ENCODE peak calls at places on chromosomes 2 and 18, in eight cellular contexts. Y is stimulated activated CD4-positive, alpha-beta T cell treated with anti-CD3 and anti-CD28 coated beads, Interleukin-1b, Interleukin-23, amount 100 ng/mL, for 24 hours; C is BJ; X is heart right ventricle; O is GM06990; Z is NCI-H510A treated with DMSO at 0.1 percent for 48 hours; B is choroid plexus epithelial cell; H is posterior vena cava. U is an unnamed sample.

GRCh38 chr2:64730551-64731305 is 77.0 kb upstream of the SERTAD2 start:
- DNase-seq in O (peak; percentile 43), Y (no peak), H (no peak), B (peak; percentile 70), X (peak; percentile 31), C (no peak), Z (peak; percentile 93), U (peak; percentile 62)

GRCh38 chr2:96321230-96322103 is 3.6 kb upstream of the ITPRIPL1 start:
- DNase-seq in O (peak; percentile 94), B (no peak), X (peak; percentile 71), H (peak; percentile 86), Y (peak; percentile 55), C (no peak), Z (peak; percentile 7), U (peak; percentile 80)

GRCh38 chr2:112674229-112674628 is 28.5 kb downstream of the SLC20A1 start:
- DNase-seq in Z (no peak), H (peak; percentile 94), X (peak; percentile 70), O (no peak), Y (no peak), C (no peak), B (peak; percentile 57), U (no peak)

GRCh38 chr2:182949572-182950189 is 83.2 kb upstream of the FRZB start:
- DNase-seq in X (peak; percentile 19), H (no peak), O (no peak), C (no peak), B (peak; percentile 50), Z (no peak), Y (no peak), U (no peak)

GRCh38 chr2:97659256-97660043 is 4.4 kb downstream of the ACTR1B start:
- DNase-seq in B (no peak), Z (no peak), O (no peak), C (no peak), X (no peak), Y (no peak), H (no peak), U (no peak)

GRCh38 chr2:3243804-3244203 is 133.8 kb downstream of the EIPR1 start:
- DNase-seq in O (no peak), Y (no peak), H (no peak), Z (no peak), B (no peak), X (no peak), C (no peak), U (no peak)

GRCh38 chr2:172000696-172001361 is 1.1 kb downstream of the METAP1D start:
- DNase-seq in O (no peak), C (no peak), H (no peak), Y (no peak), X (no peak), B (no peak), Z (no peak), U (no peak)

GRCh38 chr2:203893386-203893785 is 25.8 kb downstream of the CTLA4 start:
- DNase-seq in H (no peak), B (no peak), O (no peak), Z (no peak), C (no peak), X (peak; percentile 25), Y (no peak), U (no peak)

GRCh38 chr2:98484652-98485452 is 40.2 kb downstream of the INPP4A start:
- DNase-seq in B (no peak), Y (no peak), C (no peak), H (no peak), Z (peak; percentile 42), O (no peak), X (no peak), U (no peak)

GRCh38 chr2:224841910-224842309 is 125.7 kb upstream of the CCDC195 start:
- DNase-seq in Z (no peak), O (no peak), C (no peak), X (no peak), B (no peak), H (no peak), Y (no peak), U (no peak)

GRCh38 chr2:48107326-48107925 is 201.1 kb upstream of the FBXO11 start:
- DNase-seq in H (no peak), B (peak; percentile 76), X (no peak), C (no peak), Z (no peak), O (no peak), Y (no peak), U (no peak)

GRCh38 chr2:103003750-103004250 is 242.0 kb downstream of the TMEM182 start:
- DNase-seq in Z (no peak), Y (no peak), B (no peak), X (no peak), C (no peak), O (no peak), H (no peak), U (no peak)

GRCh38 chr2:20530520-20530919 is 83.6 kb downstream of the RHOB start:
- DNase-seq in Y (no peak), C (no peak), B (no peak), O (no peak), H (no peak), Z (no peak), X (no peak), U (no peak)

GRCh38 chr18:56068030-56068671 is 480.2 kb upstream of the TCF4 start:
- DNase-seq in O (no peak), Y (no peak), X (no peak), Z (no peak), C (no peak), H (no peak), B (peak; percentile 58), U (peak; percentile 63)

GRCh38 chr18:68984342-68984741 is 186.5 kb downstream of the CCDC102B start:
- DNase-seq in C (no peak), O (no peak), B (peak; percentile 30), Z (no peak), X (no peak), H (no peak), Y (no peak), U (no peak)

GRCh38 chr18:23740105-23740830 is 51.0 kb downstream of the LAMA3 start:
- DNase-seq in X (no peak), Y (no peak), B (peak; percentile 45), H (no peak), O (no peak), Z (no peak), C (no peak), U (no peak)

GRCh38 chr18:6741290-6741689 is 11.8 kb downstream of the ARHGAP28 start:
- DNase-seq in Y (no peak), X (no peak), B (peak; percentile 99), Z (no peak), C (peak; percentile 98), H (no peak), O (no peak), U (peak; percentile 84)

GRCh38 chr2:88739985-88740600 is 48.6 kb downstream of the RPIA start:
- DNase-seq in Z (peak; percentile 53), C (peak; percentile 1), H (no peak), X (peak; percentile 52), Y (peak; percentile 62), B (peak; percentile 87), O (peak; percentile 32), U (peak; percentile 82)

GRCh38 chr2:127637725-127638252 is 8.2 kb upstream of the GPR17 start:
- DNase-seq in C (peak; percentile 55), H (no peak), B (peak; percentile 62), Z (no peak), Y (no peak), O (no peak), X (peak; percentile 48), U (peak; percentile 86)

GRCh38 chr18:48295586-48296311 is 113.4 kb downstream of the ZBTB7C start:
- DNase-seq in H (peak; percentile 53), O (no peak), Y (no peak), X (no peak), Z (peak; percentile 80), B (peak; percentile 31), C (no peak), U (peak; percentile 55)

GRCh38 chr18:43571078-43571689 is 293.9 kb upstream of the SYT4 start:
- DNase-seq in Y (no peak), Z (peak; percentile 68), B (peak; percentile 75), X (no peak), H (no peak), O (no peak), C (peak; percentile 4), U (peak; percentile 74)

GRCh38 chr18:63183952-63184351 is 135.6 kb downstream of the BCL2 start:
- DNase-seq in X (no peak), Y (no peak), O (no peak), B (no peak), Z (peak; percentile 39), C (no peak), H (no peak), U (no peak)

GRCh38 chr18:35002120-35002519 is 39.1 kb upstream of the MAPRE2 start:
- DNase-seq in Z (no peak), B (no peak), C (no peak), O (no peak), H (no peak), X (no peak), Y (no peak), U (no peak)

GRCh38 chr18:12278765-12279682 is 24.9 kb downstream of the CIDEA start:
- DNase-seq in Z (no peak), O (no peak), B (peak; percentile 95), C (peak; percentile 83), Y (no peak), H (peak; percentile 95), X (peak; percentile 82), U (peak; percentile 90)

GRCh38 chr2:140597836-140598235 is 1533.0 kb downstream of the LRP1B start:
- DNase-seq in B (no peak), H (no peak), Y (no peak), Z (no peak), X (no peak), O (no peak), C (no peak), U (no peak)

GRCh38 chr2:179854891-179855290 is 6.5 kb downstream of the ZNF385B start:
- DNase-seq in H (no peak), Y (no peak), X (no peak), O (no peak), Z (no peak), C (no peak), B (no peak), U (no peak)

GRCh38 chr2:42163444-42164045 is 5.6 kb upstream of the EML4 start:
- DNase-seq in X (no peak), C (no peak), Y (no peak), O (no peak), B (no peak), Z (peak; percentile 41), H (no peak), U (no peak)